ENCODE peak calls at places on chromosome 1, in nine cellular contexts. V is NCI-H1417, A is sigmoid colon, K is mesendoderm, P is activated T-cell treated with anti-CD3 and anti-CD28 coated beads for 1 hour, F is omental fat pad, H is astrocyte of the spinal cord, I is body of pancreas, R is endothelial cell. W is an unnamed sample.

GRCh38 chr1:239428311-239428710 is 41.9 kb downstream of the CHRM3 start:
- DNase-seq in H (no peak), P (no peak), I (no peak), R (no peak), A (no peak), V (no peak), F (no peak), K (no peak), W (no peak)

GRCh38 chr1:56446531-56447098 is 132.7 kb downstream of the PLPP3 start:
- DNase-seq in K (no peak), I (peak; percentile 19), F (no peak), V (no peak), H (no peak), P (no peak), R (no peak), A (peak; percentile 82), W (no peak)

GRCh38 chr1:43980255-43981134 is 1.5 kb downstream of the B4GALT2 start:
- DNase-seq in I (no peak), P (no peak), H (no peak), R (no peak), A (no peak), V (no peak), K (no peak), F (no peak), W (no peak)

GRCh38 chr1:8378202-8378601 is 60.3 kb downstream of the SLC45A1 start:
- DNase-seq in H (no peak), A (peak; percentile 77), I (no peak), V (no peak), R (no peak), K (peak; percentile 63), P (no peak), F (no peak), W (no peak)

GRCh38 chr1:230083053-230083452 is 16.0 kb downstream of the GALNT2 start:
- DNase-seq in F (no peak), P (no peak), I (no peak), A (no peak), R (no peak), K (no peak), H (no peak), V (no peak), W (no peak)

GRCh38 chr1:36743286-36744005 is 260.7 kb upstream of the CSF3R start:
- DNase-seq in I (no peak), A (peak; percentile 15), K (no peak), F (no peak), H (no peak), R (no peak), V (peak; percentile 45), P (no peak), W (no peak)

GRCh38 chr1:228648647-228649383 is 86.5 kb upstream of the RHOU start:
- DNase-seq in K (no peak), I (no peak), F (no peak), A (no peak), V (no peak), H (no peak), R (no peak), P (no peak), W (no peak)

GRCh38 chr1:22751124-22751531 is 40.5 kb downstream of the EPHB2 start:
- DNase-seq in R (no peak), I (peak; percentile 61), V (no peak), A (no peak), H (no peak), K (no peak), F (no peak), P (no peak), W (no peak)

GRCh38 chr1:25161981-25162380 is 70.3 kb downstream of the SYF2 start:
- DNase-seq in H (no peak), A (no peak), F (no peak), P (no peak), I (no peak), V (no peak), R (no peak), K (no peak), W (peak; percentile 24)

GRCh38 chr1:174923820-174924219 is 75.9 kb upstream of the CACYBP start:
- DNase-seq in H (no peak), V (no peak), R (no peak), A (no peak), F (no peak), I (no peak), K (no peak), P (no peak), W (no peak)

GRCh38 chr1:207970329-207971038 is 59.6 kb upstream of the CD34 start:
- DNase-seq in I (no peak), A (no peak), K (no peak), P (no peak), R (no peak), F (no peak), H (no peak), V (no peak), W (no peak)

GRCh38 chr1:241733899-241734298 is 81.8 kb downstream of the WDR64 start:
- DNase-seq in R (no peak), I (no peak), P (no peak), K (peak; percentile 48), A (no peak), H (no peak), V (no peak), F (no peak), W (no peak)

GRCh38 chr1:22239378-22239777 is 96.5 kb upstream of the WNT4 start:
- DNase-seq in P (no peak), A (no peak), V (no peak), R (no peak), F (no peak), H (no peak), I (no peak), K (no peak), W (no peak)

GRCh38 chr1:119209943-119210342 is 69.5 kb upstream of the WARS2 start:
- DNase-seq in P (no peak), I (no peak), R (no peak), F (no peak), V (no peak), K (no peak), H (peak; percentile 40), A (no peak), W (no peak)

GRCh38 chr1:157245823-157246222 is 107.6 kb upstream of the ETV3 start:
- DNase-seq in P (no peak), H (no peak), K (no peak), A (no peak), R (no peak), F (no peak), V (no peak), I (no peak), W (no peak)

W was measured in astrocyte of the cerebellum.